ENCODE peak calls at places on chromosome 9, in seven cellular contexts. One of them, this sample, is unnamed.
A peak's percentile ranks its signal among the peaks of the same experiment; 100 is the strongest.

GRCh38 chr9:93953492-93954435 is 1.4 kb downstream of the BARX1 start:
- DNase-seq in coronary artery: no peak
- DNase-seq in naive thymus-derived CD4-positive, alpha-beta T cell: no peak
- DNase-seq in right lobe of liver: no peak
- DNase-seq in uterus: no peak
- DNase-seq in mesendoderm: no peak
- DNase-seq in WERI-Rb-1: no peak
- DNase-seq in this sample: no peak

GRCh38 chr9:27344776-27345175 is 47.8 kb upstream of the EQTN start:
- DNase-seq in coronary artery: no peak
- DNase-seq in naive thymus-derived CD4-positive, alpha-beta T cell: no peak
- DNase-seq in right lobe of liver: no peak
- DNase-seq in uterus: no peak
- DNase-seq in mesendoderm: no peak
- DNase-seq in WERI-Rb-1: no peak
- DNase-seq in this sample: no peak

GRCh38 chr9:69951411-69951810 is 92.2 kb upstream of the MAMDC2 start:
- DNase-seq in coronary artery: no peak
- DNase-seq in naive thymus-derived CD4-positive, alpha-beta T cell: no peak
- DNase-seq in right lobe of liver: no peak
- DNase-seq in uterus: no peak
- DNase-seq in mesendoderm: no peak
- DNase-seq in WERI-Rb-1: no peak
- DNase-seq in this sample: no peak

GRCh38 chr9:35882265-35882848 is 12.2 kb upstream of the OR13J1 start:
- DNase-seq in coronary artery: no peak
- DNase-seq in naive thymus-derived CD4-positive, alpha-beta T cell: peak; percentile 71
- DNase-seq in right lobe of liver: peak; percentile 85
- DNase-seq in uterus: peak; percentile 87
- DNase-seq in mesendoderm: peak; percentile 77
- DNase-seq in WERI-Rb-1: peak; percentile 84
- DNase-seq in this sample: peak; percentile 76

GRCh38 chr9:114968710-114969109 is 38.3 kb upstream of the TNFSF8 start:
- DNase-seq in coronary artery: no peak
- DNase-seq in naive thymus-derived CD4-positive, alpha-beta T cell: no peak
- DNase-seq in right lobe of liver: no peak
- DNase-seq in uterus: no peak
- DNase-seq in mesendoderm: peak; percentile 73
- DNase-seq in WERI-Rb-1: peak; percentile 16
- DNase-seq in this sample: no peak

GRCh38 chr9:116027511-116027910 is 126.1 kb upstream of the PAPPA start:
- DNase-seq in coronary artery: no peak
- DNase-seq in naive thymus-derived CD4-positive, alpha-beta T cell: no peak
- DNase-seq in right lobe of liver: no peak
- DNase-seq in uterus: no peak
- DNase-seq in mesendoderm: no peak
- DNase-seq in WERI-Rb-1: no peak
- DNase-seq in this sample: no peak

GRCh38 chr9:116064970-116065369 is 88.6 kb upstream of the PAPPA start:
- DNase-seq in coronary artery: no peak
- DNase-seq in naive thymus-derived CD4-positive, alpha-beta T cell: no peak
- DNase-seq in right lobe of liver: no peak
- DNase-seq in uterus: no peak
- DNase-seq in mesendoderm: no peak
- DNase-seq in WERI-Rb-1: no peak
- DNase-seq in this sample: no peak

GRCh38 chr9:27131731-27132130 is 22.7 kb downstream of the TEK start:
- DNase-seq in coronary artery: no peak
- DNase-seq in naive thymus-derived CD4-positive, alpha-beta T cell: no peak
- DNase-seq in right lobe of liver: no peak
- DNase-seq in uterus: no peak
- DNase-seq in mesendoderm: no peak
- DNase-seq in WERI-Rb-1: no peak
- DNase-seq in this sample: no peak

GRCh38 chr9:91282292-91282691 is 79.4 kb downstream of the AUH start:
- DNase-seq in coronary artery: no peak
- DNase-seq in naive thymus-derived CD4-positive, alpha-beta T cell: no peak
- DNase-seq in right lobe of liver: no peak
- DNase-seq in uterus: no peak
- DNase-seq in mesendoderm: no peak
- DNase-seq in WERI-Rb-1: no peak
- DNase-seq in this sample: peak; percentile 28

GRCh38 chr9:69985971-69986370 is 57.7 kb upstream of the MAMDC2 start:
- DNase-seq in coronary artery: no peak
- DNase-seq in naive thymus-derived CD4-positive, alpha-beta T cell: no peak
- DNase-seq in right lobe of liver: no peak
- DNase-seq in uterus: no peak
- DNase-seq in mesendoderm: no peak
- DNase-seq in WERI-Rb-1: no peak
- DNase-seq in this sample: no peak

GRCh38 chr9:72836790-72837189 is 116.1 kb downstream of the ALDH1A1 start:
- DNase-seq in coronary artery: no peak
- DNase-seq in naive thymus-derived CD4-positive, alpha-beta T cell: no peak
- DNase-seq in right lobe of liver: no peak
- DNase-seq in uterus: no peak
- DNase-seq in mesendoderm: no peak
- DNase-seq in WERI-Rb-1: no peak
- DNase-seq in this sample: no peak

GRCh38 chr9:107584186-107584585 is 94.6 kb upstream of the KLF4 start:
- DNase-seq in coronary artery: no peak
- DNase-seq in naive thymus-derived CD4-positive, alpha-beta T cell: no peak
- DNase-seq in right lobe of liver: no peak
- DNase-seq in uterus: no peak
- DNase-seq in mesendoderm: peak; percentile 53
- DNase-seq in WERI-Rb-1: no peak
- DNase-seq in this sample: no peak

GRCh38 chr9:82498918-82499317 is 510.3 kb downstream of the SPATA31D1 start:
- DNase-seq in coronary artery: no peak
- DNase-seq in naive thymus-derived CD4-positive, alpha-beta T cell: no peak
- DNase-seq in right lobe of liver: no peak
- DNase-seq in uterus: no peak
- DNase-seq in mesendoderm: no peak
- DNase-seq in WERI-Rb-1: peak; percentile 7
- DNase-seq in this sample: no peak

GRCh38 chr9:72349240-72349639 is 15.8 kb downstream of the ZFAND5 start:
- DNase-seq in coronary artery: no peak
- DNase-seq in naive thymus-derived CD4-positive, alpha-beta T cell: no peak
- DNase-seq in right lobe of liver: no peak
- DNase-seq in uterus: no peak
- DNase-seq in mesendoderm: no peak
- DNase-seq in WERI-Rb-1: no peak
- DNase-seq in this sample: no peak

GRCh38 chr9:76734716-76735115 is 29.5 kb upstream of the PCA3 start:
- DNase-seq in coronary artery: no peak
- DNase-seq in naive thymus-derived CD4-positive, alpha-beta T cell: no peak
- DNase-seq in right lobe of liver: no peak
- DNase-seq in uterus: no peak
- DNase-seq in mesendoderm: no peak
- DNase-seq in WERI-Rb-1: no peak
- DNase-seq in this sample: no peak

DNA sequence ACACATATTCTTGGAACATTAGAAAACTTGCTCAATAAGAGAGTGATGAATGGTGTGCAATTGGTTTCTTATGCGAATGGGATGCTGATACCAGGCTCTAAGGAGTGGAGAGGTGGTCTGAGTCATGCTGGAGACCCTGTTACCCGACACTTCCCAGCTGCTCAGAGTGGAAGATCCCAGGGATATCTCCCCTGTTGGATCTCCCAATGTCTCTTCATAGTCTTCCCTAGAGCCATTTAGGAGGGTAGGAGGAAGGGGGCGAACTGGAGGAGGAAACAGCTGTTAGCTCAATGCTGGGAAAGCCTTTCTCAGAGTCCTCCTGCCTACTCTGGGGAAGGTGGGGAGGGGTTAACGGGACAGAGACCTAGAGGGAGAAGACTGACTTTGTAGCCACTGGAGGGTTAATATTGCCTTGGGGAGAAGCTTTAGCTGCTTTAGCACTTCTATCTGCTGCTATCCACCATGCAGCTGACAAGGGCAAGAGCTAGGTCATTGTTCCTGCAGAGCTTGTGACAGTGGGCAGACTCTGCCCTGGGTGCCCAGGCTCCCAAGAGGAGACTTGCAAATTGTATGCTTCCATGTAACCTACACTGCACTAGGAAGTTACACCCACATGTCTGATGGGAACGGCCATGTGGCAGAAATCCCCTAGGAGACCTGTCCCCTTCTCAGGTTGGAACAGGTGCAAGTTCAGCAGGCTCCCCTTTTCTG is 301.0 kb downstream of the GADD45G start:
- DNase-seq in coronary artery: no peak
- DNase-seq in naive thymus-derived CD4-positive, alpha-beta T cell: no peak
- DNase-seq in right lobe of liver: no peak
- DNase-seq in uterus: no peak
- DNase-seq in mesendoderm: peak; percentile 57
- DNase-seq in WERI-Rb-1: no peak
- DNase-seq in this sample: no peak
- H3K27ac ChIP-seq in coronary artery: no peak overlapping the region
- H3K27ac ChIP-seq in naive thymus-derived CD4-positive, alpha-beta T cell: no peak overlapping the region
- H3K27ac ChIP-seq in right lobe of liver: no peak overlapping the region
- H3K27ac ChIP-seq in uterus: no peak overlapping the region
- H3K27ac ChIP-seq in mesendoderm: no peak overlapping the region
- H3K27ac ChIP-seq in WERI-Rb-1: no peak overlapping the region
- H3K27ac ChIP-seq in this sample: no peak overlapping the region

DNA sequence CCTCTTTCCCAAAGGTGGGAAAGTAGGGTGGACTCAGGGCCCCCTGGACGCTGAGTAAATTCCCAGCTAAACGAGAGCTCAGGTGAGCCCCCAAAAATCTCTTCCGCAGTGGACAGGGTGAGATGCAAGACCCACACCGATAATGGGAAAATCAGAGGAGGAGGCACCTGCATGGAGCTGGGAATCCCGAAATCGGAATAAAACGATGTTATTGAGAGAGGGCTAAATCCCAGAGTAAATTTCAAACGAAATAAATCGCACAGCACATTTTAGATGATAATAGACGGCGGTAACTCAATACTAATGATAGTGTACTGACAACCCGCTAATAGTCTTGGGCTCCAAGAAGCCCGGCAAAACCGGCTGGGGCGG is 3.0 kb upstream of the BARHL1 start:
- DNase-seq in coronary artery: no peak
- DNase-seq in naive thymus-derived CD4-positive, alpha-beta T cell: no peak
- DNase-seq in right lobe of liver: no peak
- DNase-seq in uterus: no peak
- DNase-seq in mesendoderm: no peak
- DNase-seq in WERI-Rb-1: no peak
- DNase-seq in this sample: no peak
- H3K4me3 ChIP-seq in coronary artery: no peak overlapping the region
- H3K4me3 ChIP-seq in naive thymus-derived CD4-positive, alpha-beta T cell: no peak overlapping the region
- H3K4me3 ChIP-seq in right lobe of liver: no peak overlapping the region
- H3K4me3 ChIP-seq in uterus: no peak overlapping the region
- H3K4me3 ChIP-seq in mesendoderm: no peak overlapping the region
- H3K4me3 ChIP-seq in WERI-Rb-1: no peak overlapping the region
- H3K4me3 ChIP-seq in this sample: no peak overlapping the region

GRCh38 chr9:113483676-113484257 is 20.2 kb downstream of the RGS3 start:
- DNase-seq in coronary artery: peak; percentile 64
- DNase-seq in naive thymus-derived CD4-positive, alpha-beta T cell: no peak
- DNase-seq in right lobe of liver: no peak
- DNase-seq in uterus: no peak
- DNase-seq in mesendoderm: no peak
- DNase-seq in WERI-Rb-1: no peak
- DNase-seq in this sample: no peak

GRCh38 chr9:113482991-113483675 is 19.6 kb downstream of the RGS3 start:
- DNase-seq in coronary artery: no peak
- DNase-seq in naive thymus-derived CD4-positive, alpha-beta T cell: no peak
- DNase-seq in right lobe of liver: no peak
- DNase-seq in uterus: no peak
- DNase-seq in mesendoderm: no peak
- DNase-seq in WERI-Rb-1: no peak
- DNase-seq in this sample: no peak

GRCh38 chr9:113482341-113482740 is 18.8 kb downstream of the RGS3 start:
- DNase-seq in coronary artery: no peak
- DNase-seq in naive thymus-derived CD4-positive, alpha-beta T cell: no peak
- DNase-seq in right lobe of liver: no peak
- DNase-seq in uterus: no peak
- DNase-seq in mesendoderm: no peak
- DNase-seq in WERI-Rb-1: no peak
- DNase-seq in this sample: no peak

GRCh38 chr9:113485761-113486115 is 22.2 kb downstream of the RGS3 start:
- DNase-seq in coronary artery: no peak
- DNase-seq in naive thymus-derived CD4-positive, alpha-beta T cell: no peak
- DNase-seq in right lobe of liver: no peak
- DNase-seq in uterus: no peak
- DNase-seq in mesendoderm: no peak
- DNase-seq in WERI-Rb-1: no peak
- DNase-seq in this sample: no peak

DNA sequence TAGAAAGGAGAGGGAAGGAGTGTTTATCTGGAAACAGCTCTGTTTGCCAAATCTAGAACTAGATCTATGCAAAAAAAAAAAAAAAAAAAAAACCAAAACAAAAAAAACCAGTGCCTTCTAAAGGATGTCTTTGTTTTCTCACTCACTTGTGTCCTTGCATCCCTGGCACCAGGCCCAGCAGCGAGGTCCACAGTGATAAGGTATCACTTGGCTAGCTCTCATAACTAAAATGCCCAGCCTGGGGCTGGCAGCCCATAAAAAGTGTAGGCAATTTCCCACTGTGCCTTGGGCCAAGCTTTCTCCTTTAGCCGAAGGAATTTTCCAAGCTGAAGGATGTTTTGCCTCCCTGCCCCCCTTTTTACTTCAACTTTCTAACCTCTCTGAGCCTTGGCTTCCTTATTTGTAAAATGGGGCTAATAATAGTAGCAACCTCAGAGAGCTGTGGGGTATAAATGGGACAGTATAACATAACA is 20.8 kb downstream of the RGS3 start:
- DNase-seq in coronary artery: peak; percentile 79
- DNase-seq in naive thymus-derived CD4-positive, alpha-beta T cell: no peak
- DNase-seq in right lobe of liver: peak; percentile 84
- DNase-seq in uterus: peak; percentile 63
- DNase-seq in mesendoderm: no peak
- DNase-seq in WERI-Rb-1: no peak
- DNase-seq in this sample: peak; percentile 48
- H3K27ac ChIP-seq in coronary artery: peak overlapping the region; percentile 84
- H3K27ac ChIP-seq in naive thymus-derived CD4-positive, alpha-beta T cell: no peak overlapping the region
- H3K27ac ChIP-seq in right lobe of liver: no peak overlapping the region
- H3K27ac ChIP-seq in uterus: peak overlapping the region; percentile 49
- H3K27ac ChIP-seq in mesendoderm: no peak overlapping the region
- H3K27ac ChIP-seq in WERI-Rb-1: no peak overlapping the region
- H3K27ac ChIP-seq in this sample: peak overlapping the region; percentile 39

GRCh38 chr9:129335456-129336129 is 157.5 kb upstream of the IER5L start:
- DNase-seq in coronary artery: no peak
- DNase-seq in naive thymus-derived CD4-positive, alpha-beta T cell: no peak
- DNase-seq in right lobe of liver: no peak
- DNase-seq in uterus: peak; percentile 55
- DNase-seq in mesendoderm: no peak
- DNase-seq in WERI-Rb-1: no peak
- DNase-seq in this sample: no peak

GRCh38 chr9:129336601-129337286 is 158.7 kb upstream of the IER5L start:
- DNase-seq in coronary artery: no peak
- DNase-seq in naive thymus-derived CD4-positive, alpha-beta T cell: no peak
- DNase-seq in right lobe of liver: no peak
- DNase-seq in uterus: peak; percentile 56
- DNase-seq in mesendoderm: peak; percentile 75
- DNase-seq in WERI-Rb-1: no peak
- DNase-seq in this sample: peak; percentile 75

GRCh38 chr9:129336130-129336528 is 158.1 kb upstream of the IER5L start:
- DNase-seq in coronary artery: no peak
- DNase-seq in naive thymus-derived CD4-positive, alpha-beta T cell: no peak
- DNase-seq in right lobe of liver: no peak
- DNase-seq in uterus: no peak
- DNase-seq in mesendoderm: peak; percentile 49
- DNase-seq in WERI-Rb-1: no peak
- DNase-seq in this sample: no peak

GRCh38 chr9:129338701-129339445 is 160.8 kb upstream of the IER5L start:
- DNase-seq in coronary artery: no peak
- DNase-seq in naive thymus-derived CD4-positive, alpha-beta T cell: no peak
- DNase-seq in right lobe of liver: no peak
- DNase-seq in uterus: no peak
- DNase-seq in mesendoderm: no peak
- DNase-seq in WERI-Rb-1: no peak
- DNase-seq in this sample: no peak

GRCh38 chr9:129337287-129338140 is 159.5 kb upstream of the IER5L start:
- DNase-seq in coronary artery: peak; percentile 75
- DNase-seq in naive thymus-derived CD4-positive, alpha-beta T cell: no peak
- DNase-seq in right lobe of liver: no peak
- DNase-seq in uterus: peak; percentile 36
- DNase-seq in mesendoderm: no peak
- DNase-seq in WERI-Rb-1: no peak
- DNase-seq in this sample: no peak
- H3K4me3 ChIP-seq in coronary artery: peak overlapping the region; percentile 65
- H3K4me3 ChIP-seq in naive thymus-derived CD4-positive, alpha-beta T cell: peak overlapping the region; percentile 5
- H3K4me3 ChIP-seq in right lobe of liver: no peak overlapping the region
- H3K4me3 ChIP-seq in uterus: peak overlapping the region; percentile 26
- H3K4me3 ChIP-seq in mesendoderm: no peak overlapping the region
- H3K4me3 ChIP-seq in WERI-Rb-1: no peak overlapping the region
- H3K4me3 ChIP-seq in this sample: peak overlapping the region; percentile 10

This sample was measured in prostate gland.